ENCODE peak calls at places on chromosomes 16 and 17, in five cellular contexts. Y is HTR-8/SVneo; A is EL; W is activated naive CD4-positive, alpha-beta T cell treated with anti-CD3 and anti-CD28 coated beads for 36 hours; O is CD4-positive, alpha-beta memory T cell. N is an unnamed sample.

GRCh38 chr17:77875051-77875780 is 83.3 kb upstream of the TNRC6C start:
- DNase-seq in Y (peak), A (peak), W (no peak), O (no peak), N (no peak)

GRCh38 chr17:57862990-57863667 is 13.3 kb upstream of the MRPS23 start:
- DNase-seq in Y (no peak), A (no peak), W (no peak), O (no peak), N (no peak)

GRCh38 chr17:77636835-77637806 is 321.4 kb upstream of the TNRC6C start:
- DNase-seq in Y (no peak), A (no peak), W (no peak), O (no peak), N (no peak)

GRCh38 chr17:2478446-2478845 is 33.2 kb downstream of the METTL16 start:
- DNase-seq in Y (no peak), A (no peak), W (no peak), O (no peak), N (no peak)

GRCh38 chr16:66293932-66294331 is 72.6 kb upstream of the CDH5 start:
- DNase-seq in Y (no peak), A (no peak), W (no peak), O (no peak), N (no peak)

GRCh38 chr16:16010194-16010593 is 60.8 kb downstream of the ABCC1 start:
- DNase-seq in Y (no peak), A (no peak), W (no peak), O (no peak), N (no peak)

GRCh38 chr16:76035689-76036088 is 241.5 kb upstream of the CNTNAP4 start:
- DNase-seq in Y (no peak), A (no peak), W (no peak), O (no peak), N (no peak)

GRCh38 chr17:1108560-1108809 is 71.3 kb downstream of the ABR start:
- DNase-seq in Y (peak), A (no peak), W (no peak), O (peak), N (no peak)

GRCh38 chr17:19017804-19018599 is 13.4 kb upstream of the FAM83G start:
- DNase-seq in Y (no peak), A (no peak), W (no peak), O (no peak), N (no peak)

GRCh38 chr16:70644763-70645597 is 1.4 kb upstream of the IL34 start:
- DNase-seq in Y (no peak), A (no peak), W (no peak), O (no peak), N (no peak)

GRCh38 chr16:3355589-3355988 is at the start of gene OR2C1:
- DNase-seq in Y (no peak), A (no peak), W (no peak), O (no peak), N (no peak)

GRCh38 chr16:18805257-18805773 is 4.0 kb upstream of the ARL6IP1 start:
- DNase-seq in Y (no peak), A (no peak), W (no peak), O (no peak), N (no peak)

GRCh38 chr17:9645858-9646555 is 690 bp downstream of the USP43 start:
- DNase-seq in Y (no peak), A (peak), W (peak), O (no peak), N (no peak)

GRCh38 chr16:87723224-87723619 is 42.6 kb downstream of the KLHDC4 start:
- DNase-seq in Y (no peak), A (peak), W (no peak), O (no peak), N (no peak)

GRCh38 chr16:71709231-71709781 is 15.2 kb downstream of the PHLPP2 start:
- DNase-seq in Y (no peak), A (peak), W (no peak), O (no peak), N (no peak)

GRCh38 chr17:75238684-75239191 is 22.7 kb downstream of the GGA3 start:
- DNase-seq in Y (peak), A (peak), W (peak), O (peak), N (peak)

GRCh38 chr16:29726845-29727379 is 18.9 kb downstream of the C16orf54 start:
- DNase-seq in Y (no peak), A (no peak), W (no peak), O (no peak), N (no peak)

GRCh38 chr17:75039238-75039637 is 7.5 kb downstream of the ATP5PD start:
- DNase-seq in Y (no peak), A (no peak), W (no peak), O (no peak), N (no peak)

GRCh38 chr17:74163271-74163821 is 40.1 kb upstream of the RPL38 start:
- DNase-seq in Y (no peak), A (no peak), W (no peak), O (no peak), N (no peak)

GRCh38 chr17:36808181-36808661 is 129.1 kb upstream of the LHX1 start:
- DNase-seq in Y (no peak), A (no peak), W (no peak), O (no peak), N (no peak)

GRCh38 chr16:47483616-47484015 is 22.5 kb downstream of the PHKB start:
- DNase-seq in Y (no peak), A (no peak), W (no peak), O (no peak), N (no peak)

GRCh38 chr16:65120811-65121721 is 797 bp downstream of the CDH11 start:
- DNase-seq in Y (no peak), A (peak), W (no peak), O (no peak), N (no peak)

GRCh38 chr16:29868396-29868795 is 5.4 kb upstream of the CDIPT start:
- DNase-seq in Y (no peak), A (no peak), W (no peak), O (no peak), N (no peak)

GRCh38 chr16:31430380-31431052 is 2.4 kb upstream of the COX6A2 start:
- DNase-seq in Y (no peak), A (no peak), W (no peak), O (no peak), N (no peak)

GRCh38 chr17:1577186-1577585 is 14.6 kb upstream of the PITPNA start:
- DNase-seq in Y (no peak), A (peak), W (no peak), O (no peak), N (no peak)

GRCh38 chr16:50808929-50809538 is 67.1 kb downstream of the CYLD start:
- DNase-seq in Y (no peak), A (no peak), W (no peak), O (no peak), N (no peak)